ENCODE peak calls at places on chromosomes 6 and 20, in ten cellular contexts. One of them, this sample, is unnamed.

GRCh38 chr6:56433119-56433518 is 185.7 kb upstream of the COL21A1 start:
- DNase-seq in NCI-H345: no peak
- DNase-seq in iris pigment epithelial cell: no peak
- DNase-seq in memory B cell: no peak
- DNase-seq in RPMI8226: no peak
- DNase-seq in AG09319: no peak
- DNase-seq in NCI-H774: no peak
- DNase-seq in NCI-H460: no peak
- DNase-seq in T follicular helper cell: no peak
- DNase-seq in activated naive CD4-positive, alpha-beta T cell treated with Interleukin-2 at 50 U/mL for 16 hours: no peak
- DNase-seq in this sample: no peak

GRCh38 chr6:31058128-31058894 is 48.0 kb downstream of the MUC22 start:
- DNase-seq in NCI-H345: peak
- DNase-seq in iris pigment epithelial cell: peak
- DNase-seq in memory B cell: no peak
- DNase-seq in RPMI8226: peak
- DNase-seq in AG09319: peak
- DNase-seq in NCI-H774: no peak
- DNase-seq in NCI-H460: peak
- DNase-seq in T follicular helper cell: no peak
- DNase-seq in activated naive CD4-positive, alpha-beta T cell treated with Interleukin-2 at 50 U/mL for 16 hours: no peak
- DNase-seq in this sample: no peak

GRCh38 chr6:118580585-118581419 is 32.7 kb downstream of the PLN start:
- DNase-seq in NCI-H345: no peak
- DNase-seq in iris pigment epithelial cell: peak
- DNase-seq in memory B cell: peak
- DNase-seq in RPMI8226: peak
- DNase-seq in AG09319: peak
- DNase-seq in NCI-H774: no peak
- DNase-seq in NCI-H460: peak
- DNase-seq in T follicular helper cell: no peak
- DNase-seq in activated naive CD4-positive, alpha-beta T cell treated with Interleukin-2 at 50 U/mL for 16 hours: no peak
- DNase-seq in this sample: no peak

GRCh38 chr20:59606566-59606965 is 2.2 kb downstream of the PHACTR3 start:
- DNase-seq in NCI-H345: no peak
- DNase-seq in iris pigment epithelial cell: no peak
- DNase-seq in memory B cell: no peak
- DNase-seq in RPMI8226: no peak
- DNase-seq in AG09319: no peak
- DNase-seq in NCI-H774: no peak
- DNase-seq in NCI-H460: no peak
- DNase-seq in T follicular helper cell: no peak
- DNase-seq in activated naive CD4-positive, alpha-beta T cell treated with Interleukin-2 at 50 U/mL for 16 hours: no peak
- DNase-seq in this sample: no peak

GRCh38 chr6:7051780-7052440 is 55.9 kb upstream of the RREB1 start:
- DNase-seq in NCI-H345: no peak
- DNase-seq in iris pigment epithelial cell: peak
- DNase-seq in memory B cell: peak
- DNase-seq in RPMI8226: peak
- DNase-seq in AG09319: no peak
- DNase-seq in NCI-H774: peak
- DNase-seq in NCI-H460: no peak
- DNase-seq in T follicular helper cell: peak
- DNase-seq in activated naive CD4-positive, alpha-beta T cell treated with Interleukin-2 at 50 U/mL for 16 hours: peak
- DNase-seq in this sample: peak

GRCh38 chr6:20876016-20876415 is 341.8 kb downstream of the CDKAL1 start:
- DNase-seq in NCI-H345: no peak
- DNase-seq in iris pigment epithelial cell: peak
- DNase-seq in memory B cell: no peak
- DNase-seq in RPMI8226: no peak
- DNase-seq in AG09319: peak
- DNase-seq in NCI-H774: no peak
- DNase-seq in NCI-H460: no peak
- DNase-seq in T follicular helper cell: no peak
- DNase-seq in activated naive CD4-positive, alpha-beta T cell treated with Interleukin-2 at 50 U/mL for 16 hours: no peak
- DNase-seq in this sample: no peak

GRCh38 chr6:20192625-20193024 is 19.6 kb downstream of the MBOAT1 start:
- DNase-seq in NCI-H345: no peak
- DNase-seq in iris pigment epithelial cell: no peak
- DNase-seq in memory B cell: no peak
- DNase-seq in RPMI8226: no peak
- DNase-seq in AG09319: no peak
- DNase-seq in NCI-H774: no peak
- DNase-seq in NCI-H460: no peak
- DNase-seq in T follicular helper cell: no peak
- DNase-seq in activated naive CD4-positive, alpha-beta T cell treated with Interleukin-2 at 50 U/mL for 16 hours: no peak
- DNase-seq in this sample: no peak

GRCh38 chr6:56837322-56837894 is 117.5 kb upstream of the BEND6 start:
- DNase-seq in NCI-H345: no peak
- DNase-seq in iris pigment epithelial cell: no peak
- DNase-seq in memory B cell: no peak
- DNase-seq in RPMI8226: no peak
- DNase-seq in AG09319: no peak
- DNase-seq in NCI-H774: no peak
- DNase-seq in NCI-H460: no peak
- DNase-seq in T follicular helper cell: no peak
- DNase-seq in activated naive CD4-positive, alpha-beta T cell treated with Interleukin-2 at 50 U/mL for 16 hours: no peak
- DNase-seq in this sample: no peak

GRCh38 chr6:91352878-91353277 is 766.0 kb upstream of the MAP3K7 start:
- DNase-seq in NCI-H345: no peak
- DNase-seq in iris pigment epithelial cell: no peak
- DNase-seq in memory B cell: no peak
- DNase-seq in RPMI8226: no peak
- DNase-seq in AG09319: no peak
- DNase-seq in NCI-H774: no peak
- DNase-seq in NCI-H460: no peak
- DNase-seq in T follicular helper cell: no peak
- DNase-seq in activated naive CD4-positive, alpha-beta T cell treated with Interleukin-2 at 50 U/mL for 16 hours: no peak
- DNase-seq in this sample: no peak

GRCh38 chr20:4956200-4956810 is 45.0 kb downstream of the SLC23A2 start:
- DNase-seq in NCI-H345: peak
- DNase-seq in iris pigment epithelial cell: peak
- DNase-seq in memory B cell: peak
- DNase-seq in RPMI8226: peak
- DNase-seq in AG09319: no peak
- DNase-seq in NCI-H774: peak
- DNase-seq in NCI-H460: peak
- DNase-seq in T follicular helper cell: no peak
- DNase-seq in activated naive CD4-positive, alpha-beta T cell treated with Interleukin-2 at 50 U/mL for 16 hours: no peak
- DNase-seq in this sample: no peak